ENCODE peak calls at places on chromosomes 13 and 19, in nine cellular contexts. T is naive thymus-derived CD4-positive, alpha-beta T cell; N is AG04450; P is effector memory CD4-positive, alpha-beta T cell; Z is mucosa of descending colon; D is thoracic aorta; B is HFF-Myc; U is fibroblast of lung; Y is transverse colon. X is an unnamed sample.

GRCh38 chr13:98838776-98839175 is 86.3 kb upstream of the SLC15A1 start:
- DNase-seq in T (no peak), N (no peak), P (no peak), Z (no peak), D (no peak), B (no peak), U (peak), Y (no peak), X (no peak)

GRCh38 chr13:32200741-32201140 is 114.4 kb downstream of the ZAR1L start:
- DNase-seq in T (no peak), N (no peak), P (no peak), Z (no peak), D (no peak), B (no peak), U (no peak), Y (no peak), X (no peak)

GRCh38 chr13:113116871-113117271 is 5.7 kb upstream of the F10 start:
- DNase-seq in T (no peak), N (no peak), P (no peak), Z (no peak), D (no peak), B (no peak), U (no peak), Y (no peak), X (no peak)

GRCh38 chr19:55147408-55148251 is 1.4 kb downstream of the TNNT1 start:
- DNase-seq in T (no peak), N (no peak), P (no peak), Z (no peak), D (no peak), B (no peak), U (no peak), Y (no peak), X (no peak)

GRCh38 chr13:30002577-30002976 is 152.2 kb upstream of the UBL3 start:
- DNase-seq in T (no peak), N (peak), P (no peak), Z (no peak), D (no peak), B (no peak), U (peak), Y (no peak), X (peak)

GRCh38 chr19:38675611-38676010 is 28.2 kb downstream of the ACTN4 start:
- DNase-seq in T (no peak), N (no peak), P (no peak), Z (no peak), D (no peak), B (no peak), U (no peak), Y (no peak), X (no peak)

GRCh38 chr13:70107498-70108271 is at the start of gene ATXN8OS:
- DNase-seq in T (no peak), N (no peak), P (no peak), Z (no peak), D (no peak), B (no peak), U (no peak), Y (no peak), X (no peak)

GRCh38 chr19:51024924-51025323 is 1.5 kb downstream of the KLK11 start:
- DNase-seq in T (no peak), N (no peak), P (no peak), Z (no peak), D (no peak), B (no peak), U (no peak), Y (no peak), X (no peak)

GRCh38 chr13:46489586-46490023 is 63.4 kb upstream of the LRCH1 start:
- DNase-seq in T (no peak), N (peak), P (no peak), Z (no peak), D (peak), B (peak), U (peak), Y (no peak), X (peak)

GRCh38 chr13:27599845-27600553 is 20.3 kb downstream of the LNX2 start:
- DNase-seq in T (no peak), N (no peak), P (no peak), Z (no peak), D (no peak), B (no peak), U (peak), Y (no peak), X (peak)

GRCh38 chr13:70249332-70250064 is 141.2 kb upstream of the KLHL1 start:
- DNase-seq in T (no peak), N (no peak), P (no peak), Z (no peak), D (no peak), B (no peak), U (peak), Y (no peak), X (no peak)

GRCh38 chr13:54367639-54368271 is 1339.1 kb downstream of the OLFM4 start:
- DNase-seq in T (no peak), N (no peak), P (no peak), Z (no peak), D (no peak), B (no peak), U (no peak), Y (no peak), X (no peak)

GRCh38 chr13:43054803-43055802 is 31.7 kb downstream of the DNAJC15 start:
- DNase-seq in T (peak), N (peak), P (no peak), Z (no peak), D (no peak), B (peak), U (peak), Y (no peak), X (peak)

GRCh38 chr19:918152-918437 is 962 bp downstream of the KISS1R start:
- DNase-seq in T (no peak), N (no peak), P (no peak), Z (no peak), D (no peak), B (no peak), U (no peak), Y (no peak), X (no peak)

GRCh38 chr19:918481-919156 is 1.5 kb downstream of the KISS1R start:
- DNase-seq in T (no peak), N (no peak), P (no peak), Z (peak), D (no peak), B (no peak), U (no peak), Y (no peak), X (no peak)

GRCh38 chr19:916645-917322 is 349 bp upstream of the KISS1R start:
- DNase-seq in T (no peak), N (no peak), P (no peak), Z (no peak), D (no peak), B (no peak), U (no peak), Y (no peak), X (no peak)

GRCh38 chr19:919157-920050 is 2.3 kb downstream of the KISS1R start:
- DNase-seq in T (peak), N (no peak), P (no peak), Z (peak), D (no peak), B (no peak), U (no peak), Y (no peak), X (no peak)

GRCh38 chr19:917323-918151 is at the start of gene KISS1R:
- DNase-seq in T (no peak), N (no peak), P (no peak), Z (peak), D (no peak), B (no peak), U (no peak), Y (no peak), X (no peak)
- H3K4me3 ChIP-seq in T (peak), N (peak), P (peak), Z (no peak), D (peak), B (peak), U (peak), Y (no peak), X (peak)

GRCh38 chr19:20066861-20067260 is 10.9 kb upstream of the ZNF90 start:
- DNase-seq in T (no peak), N (no peak), P (no peak), Z (no peak), D (no peak), B (no peak), U (no peak), Y (no peak), X (no peak)
- H3K4me3 ChIP-seq in T (no peak), N (no peak), P (no peak), Z (no peak), D (no peak), B (no peak), U (no peak), Y (no peak), X (no peak)

DNA sequence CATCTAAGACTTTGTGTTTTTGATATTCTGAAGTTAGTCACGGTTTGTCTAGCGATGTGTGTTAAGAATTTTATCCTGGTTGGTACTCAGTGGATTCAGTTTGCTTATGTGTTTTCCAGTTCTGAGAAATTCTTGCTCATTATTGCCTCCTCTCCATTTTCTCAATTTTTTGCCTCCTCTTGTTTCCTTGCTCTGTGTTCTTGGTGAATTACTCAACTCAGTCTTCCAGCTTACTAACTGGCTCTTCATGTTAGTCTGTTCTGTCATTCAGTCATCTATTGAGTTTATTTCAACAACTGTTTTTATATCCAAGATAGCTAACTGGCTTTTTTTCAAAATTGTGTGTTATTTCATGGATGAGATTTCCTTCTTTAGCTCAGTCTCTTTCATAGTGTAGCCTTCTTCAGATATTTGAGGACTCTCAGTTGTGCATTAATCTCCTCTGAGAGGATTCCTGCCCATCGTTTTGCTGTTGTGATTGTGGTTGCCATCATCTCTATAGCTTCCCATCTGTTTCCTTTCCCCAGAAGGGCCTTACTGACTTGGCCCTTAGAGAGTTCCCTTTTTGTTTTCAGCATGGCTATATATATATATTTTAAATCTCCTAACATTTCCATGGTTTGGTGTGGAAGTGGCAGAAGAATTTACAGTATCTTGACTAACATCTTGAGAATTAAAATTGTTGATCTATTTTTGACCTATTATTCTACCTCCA is 6.2 kb downstream of the SETDB2 start:
- DNase-seq in T (no peak), N (no peak), P (no peak), Z (no peak), D (no peak), B (no peak), U (no peak), Y (no peak), X (no peak)
- H3K4me3 ChIP-seq in T (no peak), N (no peak), P (no peak), Z (no peak), D (no peak), B (no peak), U (no peak), Y (no peak), X (no peak)

GRCh38 chr19:638901-639250 is 803 bp upstream of the FGF22 start:
- DNase-seq in T (no peak), N (no peak), P (no peak), Z (no peak), D (no peak), B (no peak), U (no peak), Y (no peak), X (no peak)
- H3K4me3 ChIP-seq in T (peak), N (peak), P (peak), Z (no peak), D (peak), B (no peak), U (peak), Y (no peak), X (peak)

X was measured in skeletal muscle cell.